ENCODE peak calls at places on chromosomes 5 and 9, in six cellular contexts. C, N, K, D, A and F are unnamed samples.

GRCh38 chr5:54329731-54330709 is 19.6 kb upstream of the ARL15 start:
- DNase-seq in C (no peak), N (no peak), D (no peak), K (no peak), A (peak; percentile 97), F (no peak)

GRCh38 chr9:127897194-127897692 is 2.2 kb downstream of the ST6GALNAC6 start:
- DNase-seq in A (peak; percentile 78), C (peak; percentile 36), N (no peak), D (peak; percentile 85), K (no peak), F (no peak)

GRCh38 chr5:134948929-134949328 is 18.8 kb upstream of the CATSPER3 start:
- DNase-seq in A (peak; percentile 19), D (no peak), N (no peak), C (no peak), K (no peak), F (no peak)

GRCh38 chr5:177357459-177358332 is at the start of gene RGS14:
- DNase-seq in D (no peak), C (peak; percentile 90), N (peak; percentile 58), K (no peak), A (peak; percentile 34), F (no peak)

GRCh38 chr5:103808464-103809106 is 246.0 kb upstream of the NUDT12 start:
- DNase-seq in N (no peak), C (peak; percentile 70), K (no peak), D (no peak), A (peak; percentile 71), F (no peak)

GRCh38 chr5:82812575-82812974 is 264.6 kb downstream of the TMEM167A start:
- DNase-seq in C (no peak), A (no peak), N (no peak), K (no peak), D (no peak), F (no peak)

GRCh38 chr9:68685770-68686169 is 19.3 kb upstream of the PIP5K1B start:
- DNase-seq in K (no peak), A (no peak), N (no peak), C (peak; percentile 69), D (no peak), F (peak; percentile 19)

GRCh38 chr9:105082843-105083242 is 154.9 kb upstream of the ABCA1 start:
- DNase-seq in C (no peak), N (no peak), A (no peak), K (no peak), D (no peak), F (no peak)

GRCh38 chr5:82793808-82794419 is 283.3 kb downstream of the TMEM167A start:
- DNase-seq in C (peak; percentile 40), A (peak; percentile 52), N (peak; percentile 23), D (no peak), K (peak; percentile 10), F (no peak)

GRCh38 chr9:86434039-86434726 is 80.0 kb upstream of the TUT7 start:
- DNase-seq in C (peak; percentile 29), N (no peak), K (peak; percentile 7), A (peak; percentile 72), D (no peak), F (peak; percentile 26)

GRCh38 chr9:35229066-35229778 is 67.4 kb downstream of the UNC13B start:
- DNase-seq in C (no peak), D (peak; percentile 47), N (no peak), K (no peak), A (no peak), F (no peak)

GRCh38 chr9:20526500-20527319 is 95.6 kb downstream of the MLLT3 start:
- DNase-seq in N (no peak), K (no peak), D (no peak), A (peak; percentile 68), C (no peak), F (no peak)

GRCh38 chr5:140563554-140563953 is 844 bp downstream of the APBB3 start:
- DNase-seq in D (no peak), K (no peak), A (no peak), C (peak; percentile 37), N (no peak), F (no peak)

GRCh38 chr5:118863345-118863744 is 125.0 kb downstream of the DTWD2 start:
- DNase-seq in N (no peak), C (no peak), A (peak; percentile 53), K (no peak), D (no peak), F (no peak)

GRCh38 chr9:111272571-111272970 is 57.5 kb downstream of the OR2K2 start:
- DNase-seq in A (no peak), D (no peak), N (no peak), K (no peak), C (no peak), F (no peak)

GRCh38 chr5:132044207-132044606 is 16.2 kb upstream of the IL3 start:
- DNase-seq in N (no peak), A (no peak), K (no peak), D (no peak), C (no peak), F (no peak)

GRCh38 chr9:2560175-2560574 is 61.4 kb upstream of the VLDLR start:
- DNase-seq in N (no peak), A (peak; percentile 22), D (no peak), K (no peak), C (no peak), F (no peak)

GRCh38 chr9:83238871-83239624 is 176.1 kb upstream of the RASEF start:
- DNase-seq in D (no peak), N (no peak), C (peak; percentile 93), A (no peak), K (no peak), F (no peak)